ENCODE peak calls at places on chromosomes 11 and 22, in five cellular contexts. C is fibroblast of villous mesenchyme, K is astrocyte of the spinal cord, R is bronchial epithelial cell, P is GM12865. Y is an unnamed sample.

GRCh38 chr22:45096256-45096907 is 67.3 kb upstream of the NUP50 start:
- DNase-seq in P (peak; percentile 58), R (peak; percentile 48), K (peak; percentile 50), C (peak; percentile 66), Y (peak; percentile 70)

GRCh38 chr11:11467278-11467677 is 114.2 kb upstream of the CSNK2A3 start:
- DNase-seq in R (no peak), K (no peak), C (no peak), P (no peak), Y (no peak)

GRCh38 chr11:94866231-94866827 is 98.2 kb downstream of the AMOTL1 start:
- DNase-seq in C (no peak), R (no peak), P (no peak), K (no peak), Y (no peak)

GRCh38 chr11:69005183-69005630 is 7.8 kb downstream of the MRGPRF start:
- DNase-seq in R (no peak), P (no peak), K (no peak), C (no peak), Y (no peak)

GRCh38 chr11:112928136-112928535 is 33.1 kb upstream of the NCAM1 start:
- DNase-seq in K (no peak), P (no peak), C (no peak), R (no peak), Y (peak; percentile 1)

GRCh38 chr22:49087716-49088660 is 739.7 kb downstream of the BRD1 start:
- DNase-seq in K (no peak), R (no peak), C (no peak), P (no peak), Y (no peak)

GRCh38 chr11:10648896-10649295 is 44.7 kb downstream of the IRAG1 start:
- DNase-seq in K (no peak), R (no peak), C (no peak), P (no peak), Y (no peak)

GRCh38 chr11:27693398-27693797 is 6.9 kb downstream of the BDNF start:
- DNase-seq in R (no peak), P (no peak), K (no peak), C (no peak), Y (peak; percentile 67)

GRCh38 chr11:31986201-31986889 is 104.5 kb upstream of the RCN1 start:
- DNase-seq in C (no peak), P (no peak), R (no peak), K (no peak), Y (no peak)

GRCh38 chr11:12968836-12969235 is 40.3 kb upstream of the RASSF10 start:
- DNase-seq in R (peak; percentile 39), P (no peak), C (no peak), K (no peak), Y (no peak)

GRCh38 chr11:123334925-123335324 is 95.1 kb upstream of the GRAMD1B start:
- DNase-seq in P (no peak), C (no peak), R (no peak), K (no peak), Y (no peak)

GRCh38 chr22:46159777-46160176 is 9.5 kb downstream of the PPARA start:
- DNase-seq in K (no peak), R (peak; percentile 27), P (no peak), C (no peak), Y (no peak)

GRCh38 chr22:39488563-39489083 is 13.5 kb upstream of the MIEF1 start:
- DNase-seq in C (no peak), K (no peak), R (no peak), P (no peak), Y (no peak)

GRCh38 chr22:48402591-48403031 is 1425.1 kb downstream of the BRD1 start:
- DNase-seq in P (no peak), C (no peak), R (no peak), K (no peak), Y (no peak)

GRCh38 chr11:67302571-67303131 is 679 bp upstream of the SSH3 start:
- DNase-seq in C (peak; percentile 59), P (no peak), R (peak; percentile 40), K (peak; percentile 70), Y (peak; percentile 88)

GRCh38 chr11:80197155-80197554 is 756.3 kb upstream of the TENM4 start:
- DNase-seq in P (no peak), R (peak; percentile 72), C (no peak), K (no peak), Y (no peak)

GRCh38 chr11:130144129-130144528 is 15.5 kb upstream of the ST14 start:
- DNase-seq in C (no peak), R (no peak), K (no peak), P (no peak), Y (no peak)

GRCh38 chr11:33543823-33544222 is 156.8 kb downstream of the C11orf91 start:
- DNase-seq in R (peak; percentile 47), P (no peak), K (no peak), C (no peak), Y (peak; percentile 22)

GRCh38 chr22:42752912-42753311 is 32.2 kb upstream of the A4GALT start:
- DNase-seq in R (no peak), P (peak; percentile 75), C (no peak), K (no peak), Y (no peak)

GRCh38 chr11:22730319-22730718 is 63.9 kb downstream of the GAS2 start:
- DNase-seq in P (peak; percentile 35), R (peak; percentile 52), C (no peak), K (no peak), Y (peak; percentile 33)

GRCh38 chr22:47053865-47054185 is 291.4 kb downstream of the TBC1D22A start:
- DNase-seq in P (no peak), C (peak; percentile 55), R (no peak), K (peak; percentile 67), Y (peak; percentile 74)

GRCh38 chr22:27714076-27714475 is 87.5 kb downstream of the MN1 start:
- DNase-seq in K (no peak), C (peak; percentile 75), P (no peak), R (no peak), Y (no peak)

GRCh38 chr22:27711756-27712155 is 89.8 kb downstream of the MN1 start:
- DNase-seq in K (no peak), C (no peak), P (no peak), R (no peak), Y (no peak)

GRCh38 chr22:27716074-27716473 is 85.5 kb downstream of the MN1 start:
- DNase-seq in P (no peak), K (no peak), R (no peak), C (no peak), Y (no peak)

GRCh38 chr22:27717094-27717493 is 84.5 kb downstream of the MN1 start:
- DNase-seq in C (no peak), R (no peak), K (no peak), P (no peak), Y (no peak)

GRCh38 chr22:27715078-27715477 is 86.5 kb downstream of the MN1 start:
- DNase-seq in K (no peak), C (no peak), R (no peak), P (no peak), Y (peak; percentile 5)
- TF ChIP-seq CTCF in K (peak; percentile 16), C (peak; percentile 18), R (peak; percentile 10), P (no peak), Y (peak; percentile 20)

GRCh38 chr11:764322-765024 is 12.8 kb downstream of the GATD1 start:
- DNase-seq in C (no peak), R (no peak), K (no peak), P (no peak), Y (no peak)

GRCh38 chr11:763549-764321 is 13.6 kb downstream of the GATD1 start:
- DNase-seq in R (no peak), K (no peak), C (no peak), P (no peak), Y (no peak)

GRCh38 chr11:761526-762108 is 14.4 kb downstream of the TALDO1 start:
- DNase-seq in C (no peak), K (no peak), R (no peak), P (no peak), Y (no peak)

GRCh38 chr11:763073-763463 is 14.2 kb downstream of the GATD1 start:
- DNase-seq in P (no peak), K (no peak), R (peak; percentile 46), C (no peak), Y (no peak)

DNA sequence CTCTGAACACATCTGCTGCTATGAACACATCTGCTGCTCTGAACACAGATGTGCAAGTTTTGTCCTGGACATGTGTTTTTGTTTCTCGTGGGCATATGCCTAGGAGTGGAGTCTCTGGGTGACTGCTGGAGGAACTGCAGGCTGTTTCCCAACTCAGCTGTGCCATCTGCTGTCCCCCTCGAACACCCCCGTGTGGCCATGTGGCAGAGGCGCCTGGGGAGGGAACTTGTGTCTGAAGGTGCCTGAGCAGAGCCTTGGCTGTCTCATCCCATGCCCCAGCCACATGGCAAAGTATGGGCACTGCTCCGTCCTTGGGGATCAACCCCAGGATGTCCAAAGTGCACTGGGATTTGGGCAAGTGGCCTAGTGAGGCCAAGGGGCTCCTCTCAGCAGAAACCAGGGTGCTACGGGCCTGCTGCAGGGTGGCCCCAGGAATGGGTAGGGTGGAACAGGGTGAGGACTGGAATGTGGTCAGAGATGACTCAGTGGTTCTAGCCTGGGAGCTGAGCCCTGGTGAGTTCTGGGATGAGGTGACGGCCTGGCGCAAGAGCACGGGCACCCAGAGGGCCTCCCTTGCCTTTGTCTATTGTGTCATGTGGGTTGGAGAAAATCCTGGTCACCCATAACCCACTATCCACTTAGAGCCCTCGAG is 14.7 kb downstream of the GATD1 start:
- DNase-seq in C (peak; percentile 75), K (peak; percentile 65), P (no peak), R (peak; percentile 85), Y (peak; percentile 72)
- TF ChIP-seq CTCF in C (peak; percentile 31), K (peak; percentile 30), P (peak; percentile 13), R (peak; percentile 64), Y (peak; percentile 25)

GRCh38 chr11:79052539-79052938 is 388.3 kb downstream of the TENM4 start:
- DNase-seq in C (no peak), R (no peak), P (no peak), K (peak; percentile 35), Y (peak; percentile 30)
- TF ChIP-seq CTCF in C (no peak), R (peak; percentile 35), P (peak; percentile 14), K (peak; percentile 53), Y (peak; percentile 53)

GRCh38 chr22:23984430-23984829 is 4.5 kb downstream of the GSTT2 start:
- DNase-seq in P (peak; percentile 68), C (peak; percentile 47), K (peak; percentile 11), R (peak; percentile 12), Y (peak; percentile 35)
- TF ChIP-seq CTCF in P (peak; percentile 82), C (peak; percentile 74), K (peak; percentile 55), R (peak; percentile 46), Y (peak; percentile 62)

DNA sequence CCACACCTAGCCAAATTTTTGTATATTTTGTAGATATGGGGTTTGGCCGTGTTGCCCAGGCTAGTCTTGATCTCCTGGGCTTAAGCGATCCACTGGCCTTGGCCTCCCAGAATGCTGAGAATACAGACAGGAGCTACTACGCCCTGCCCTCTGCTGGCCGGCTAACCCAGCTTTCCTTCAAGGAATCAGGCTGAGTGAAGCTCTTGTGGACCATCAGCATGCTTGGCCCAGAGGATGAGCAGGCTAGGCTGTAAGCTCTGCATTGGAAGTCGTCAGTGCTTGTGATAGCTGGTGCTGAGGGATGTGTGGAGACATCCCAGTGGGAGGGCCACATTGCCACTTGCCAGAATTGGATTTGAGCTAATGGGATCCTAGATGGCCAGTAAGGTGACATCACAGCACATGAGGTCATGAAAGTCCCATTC is 60.6 kb downstream of the MED15 start:
- DNase-seq in P (no peak), R (no peak), K (peak; percentile 47), C (peak; percentile 81), Y (peak; percentile 75)
- TF ChIP-seq CTCF in P (no peak), R (peak; percentile 54), K (peak; percentile 64), C (peak; percentile 72), Y (peak; percentile 71)